ENCODE peak calls at places on chromosomes 4 and X, in seven cellular contexts. C is NCI-H1105; R is SW480; F is HEK293T; V is astrocyte of the spinal cord; X is T1000; H is central memory CD4-positive, alpha-beta T cell. L is an unnamed sample.

GRCh38 chr4:83124079-83124780 is 9.7 kb upstream of the PLAC8 start:
- DNase-seq in C (no peak), R (no peak), F (no peak), V (no peak), X (no peak), H (no peak), L (no peak)

GRCh38 chr4:107279729-107280128 is 243.6 kb upstream of the DKK2 start:
- DNase-seq in C (no peak), R (peak; percentile 1), F (no peak), V (peak; percentile 52), X (no peak), H (no peak), L (no peak)

GRCh38 chrX:4925911-4926310 is 1212.5 kb upstream of the PRKX start:
- DNase-seq in C (no peak), R (no peak), F (no peak), V (peak; percentile 25), X (no peak), H (no peak), L (no peak)

GRCh38 chr4:152039085-152039484 is 278.3 kb upstream of the GATB start:
- DNase-seq in C (no peak), R (no peak), F (no peak), V (peak; percentile 79), X (peak; percentile 6), H (no peak), L (no peak)

GRCh38 chr4:46123872-46124755 is at the start of gene GABRG1:
- DNase-seq in C (peak; percentile 54), R (peak; percentile 23), F (no peak), V (no peak), X (no peak), H (no peak), L (no peak)

GRCh38 chr4:101730291-101731117 is 60.0 kb upstream of the BANK1 start:
- DNase-seq in C (peak; percentile 1), R (peak; percentile 60), F (peak; percentile 41), V (peak; percentile 72), X (peak; percentile 32), H (peak; percentile 18), L (peak; percentile 56)

GRCh38 chrX:12956704-12957541 is 18.0 kb upstream of the TMSB4X start:
- DNase-seq in C (no peak), R (peak; percentile 70), F (no peak), V (peak; percentile 74), X (no peak), H (peak; percentile 86), L (no peak)

GRCh38 chrX:87489071-87489470 is 28.5 kb upstream of the KLHL4 start:
- DNase-seq in C (no peak), R (no peak), F (no peak), V (peak; percentile 11), X (no peak), H (no peak), L (no peak)

GRCh38 chr4:96521046-96521536 is 681.2 kb downstream of the PDHA2 start:
- DNase-seq in C (no peak), R (no peak), F (no peak), V (no peak), X (no peak), H (no peak), L (no peak)

GRCh38 chrX:48835524-48836329 is at the start of gene PCSK1N:
- DNase-seq in C (peak; percentile 90), R (peak; percentile 65), F (peak; percentile 68), V (no peak), X (no peak), H (peak; percentile 46), L (no peak)

GRCh38 chr4:1204828-1205591 is 32.6 kb upstream of the SPON2 start:
- DNase-seq in C (no peak), R (no peak), F (no peak), V (no peak), X (no peak), H (no peak), L (no peak)

GRCh38 chr4:38166768-38167167 is 206.6 kb downstream of the PTTG2 start:
- DNase-seq in C (no peak), R (no peak), F (no peak), V (no peak), X (no peak), H (no peak), L (no peak)

GRCh38 chrX:9379697-9380551 is 84.9 kb upstream of the TBL1X start:
- DNase-seq in C (no peak), R (peak; percentile 88), F (no peak), V (peak; percentile 46), X (no peak), H (no peak), L (no peak)

GRCh38 chr4:88698539-88698938 is 910 bp upstream of the NAP1L5 start:
- DNase-seq in C (no peak), R (no peak), F (no peak), V (no peak), X (no peak), H (no peak), L (no peak)

GRCh38 chrX:83008415-83008814 is 499.7 kb upstream of the POU3F4 start:
- DNase-seq in C (no peak), R (no peak), F (no peak), V (no peak), X (no peak), H (no peak), L (no peak)

GRCh38 chr4:16269742-16270522 is 43.7 kb upstream of the TAPT1 start:
- DNase-seq in C (no peak), R (no peak), F (no peak), V (peak; percentile 81), X (peak; percentile 92), H (no peak), L (no peak)

GRCh38 chrX:71974916-71975315 is 64.3 kb downstream of the NHSL2 start:
- DNase-seq in C (no peak), R (no peak), F (no peak), V (no peak), X (no peak), H (no peak), L (no peak)

GRCh38 chr4:73257995-73258667 is 467 bp downstream of the ANKRD17 start:
- DNase-seq in C (no peak), R (peak; percentile 20), F (peak; percentile 31), V (peak; percentile 22), X (no peak), H (no peak), L (peak; percentile 53)

GRCh38 chr4:42445038-42445437 is 47.8 kb downstream of the SHISA3 start:
- DNase-seq in C (no peak), R (no peak), F (no peak), V (no peak), X (no peak), H (no peak), L (no peak)

GRCh38 chrX:48474127-48474526 is 1.9 kb upstream of the FTSJ1 start:
- DNase-seq in C (no peak), R (no peak), F (peak; percentile 31), V (no peak), X (no peak), H (no peak), L (no peak)

GRCh38 chr4:149531861-149532260 is 283.8 kb downstream of the IQCM start:
- DNase-seq in C (no peak), R (no peak), F (no peak), V (peak; percentile 33), X (no peak), H (no peak), L (no peak)

GRCh38 chr4:110055014-110055768 is 142.5 kb downstream of the EGF start:
- DNase-seq in C (no peak), R (no peak), F (no peak), V (no peak), X (no peak), H (no peak), L (no peak)

GRCh38 chr4:157225096-157225495 is 4.6 kb downstream of the GRIA2 start:
- DNase-seq in C (no peak), R (no peak), F (no peak), V (no peak), X (no peak), H (no peak), L (no peak)

GRCh38 chrX:122218666-122219065 is 965.4 kb upstream of the GRIA3 start:
- DNase-seq in C (no peak), R (no peak), F (no peak), V (no peak), X (no peak), H (no peak), L (no peak)

GRCh38 chr4:173834151-173834550 is 304.1 kb upstream of the HAND2 start:
- DNase-seq in C (no peak), R (no peak), F (peak; percentile 15), V (no peak), X (no peak), H (no peak), L (no peak)

GRCh38 chrX:153944140-153944799 is at the start of gene RENBP:
- DNase-seq in C (no peak), R (no peak), F (no peak), V (no peak), X (no peak), H (no peak), L (no peak)

GRCh38 chr4:98657531-98658286 is 702 bp downstream of the TSPAN5 start:
- DNase-seq in C (peak; percentile 0), R (peak; percentile 78), F (peak; percentile 65), V (peak; percentile 75), X (peak; percentile 22), H (peak; percentile 40), L (peak; percentile 78)

GRCh38 chrX:25873196-25873595 is 264.9 kb upstream of the MAGEB18 start:
- DNase-seq in C (no peak), R (no peak), F (no peak), V (no peak), X (no peak), H (no peak), L (no peak)

GRCh38 chr4:169220854-169221311 is 49.9 kb downstream of the SH3RF1 start:
- DNase-seq in C (no peak), R (no peak), F (no peak), V (no peak), X (no peak), H (no peak), L (no peak)

GRCh38 chr4:53714377-53715140 is 123.3 kb upstream of the LNX1 start:
- DNase-seq in C (no peak), R (no peak), F (no peak), V (no peak), X (no peak), H (no peak), L (no peak)

GRCh38 chr4:84971319-84971932 is 4.9 kb upstream of the WDFY3 start:
- DNase-seq in C (peak; percentile 43), R (peak; percentile 46), F (peak; percentile 36), V (peak; percentile 69), X (no peak), H (no peak), L (no peak)

L was measured in NCI-H446.